ENCODE peak calls at places on chromosome 17, in five cellular contexts. One of them, this sample, is unnamed.

GRCh38 chr17:78034429-78035091 is 76.1 kb downstream of the TNRC6C start:
- DNase-seq in head of caudate nucleus: no peak
- DNase-seq in NCI-H1436: no peak
- DNase-seq in astrocyte of the cerebellum: no peak
- DNase-seq in HT1080: peak; percentile 82
- DNase-seq in this sample: no peak

GRCh38 chr17:59361386-59361785 is 29.9 kb downstream of the YPEL2 start:
- DNase-seq in head of caudate nucleus: peak; percentile 4
- DNase-seq in HT1080: peak; percentile 66
- DNase-seq in NCI-H1436: no peak
- DNase-seq in astrocyte of the cerebellum: no peak
- DNase-seq in this sample: no peak

GRCh38 chr17:41483531-41483930 is 2.6 kb upstream of the KRT35 start:
- DNase-seq in HT1080: no peak
- DNase-seq in astrocyte of the cerebellum: no peak
- DNase-seq in NCI-H1436: no peak
- DNase-seq in head of caudate nucleus: no peak
- DNase-seq in this sample: no peak

GRCh38 chr17:1880851-1881630 is 51.2 kb downstream of the RPA1 start:
- DNase-seq in astrocyte of the cerebellum: no peak
- DNase-seq in head of caudate nucleus: peak; percentile 39
- DNase-seq in HT1080: no peak
- DNase-seq in NCI-H1436: no peak
- DNase-seq in this sample: no peak

GRCh38 chr17:50557265-50558029 is 3.1 kb upstream of the CACNA1G start:
- DNase-seq in NCI-H1436: no peak
- DNase-seq in astrocyte of the cerebellum: no peak
- DNase-seq in HT1080: no peak
- DNase-seq in head of caudate nucleus: no peak
- DNase-seq in this sample: no peak

GRCh38 chr17:47855737-47856136 is 4.8 kb upstream of the SP6 start:
- DNase-seq in head of caudate nucleus: no peak
- DNase-seq in NCI-H1436: no peak
- DNase-seq in astrocyte of the cerebellum: no peak
- DNase-seq in HT1080: peak; percentile 54
- DNase-seq in this sample: no peak

GRCh38 chr17:4474093-4474492 is 24.6 kb upstream of the SPNS2 start:
- DNase-seq in HT1080: no peak
- DNase-seq in NCI-H1436: no peak
- DNase-seq in astrocyte of the cerebellum: no peak
- DNase-seq in head of caudate nucleus: peak; percentile 22
- DNase-seq in this sample: no peak

GRCh38 chr17:82013772-82014321 is 8.8 kb downstream of the CENPX start:
- DNase-seq in HT1080: no peak
- DNase-seq in astrocyte of the cerebellum: no peak
- DNase-seq in NCI-H1436: no peak
- DNase-seq in head of caudate nucleus: no peak
- DNase-seq in this sample: no peak

GRCh38 chr17:55576237-55576998 is 65.2 kb upstream of the SMIM36 start:
- DNase-seq in NCI-H1436: no peak
- DNase-seq in head of caudate nucleus: peak; percentile 45
- DNase-seq in HT1080: peak; percentile 63
- DNase-seq in astrocyte of the cerebellum: peak; percentile 9
- DNase-seq in this sample: no peak

GRCh38 chr17:47693667-47694017 is 319 bp upstream of the TBKBP1 start:
- DNase-seq in astrocyte of the cerebellum: no peak
- DNase-seq in head of caudate nucleus: no peak
- DNase-seq in HT1080: no peak
- DNase-seq in NCI-H1436: peak; percentile 42
- DNase-seq in this sample: no peak

GRCh38 chr17:78127888-78128615 is 503 bp downstream of the TMC6 start:
- DNase-seq in NCI-H1436: no peak
- DNase-seq in HT1080: no peak
- DNase-seq in astrocyte of the cerebellum: no peak
- DNase-seq in head of caudate nucleus: no peak
- DNase-seq in this sample: no peak

GRCh38 chr17:7750321-7750821 is 32.8 kb downstream of the DNAH2 start:
- DNase-seq in HT1080: peak; percentile 90
- DNase-seq in astrocyte of the cerebellum: peak; percentile 65
- DNase-seq in head of caudate nucleus: no peak
- DNase-seq in NCI-H1436: no peak
- DNase-seq in this sample: no peak

GRCh38 chr17:42010898-42011516 is 6.2 kb downstream of the DNAJC7 start:
- DNase-seq in astrocyte of the cerebellum: no peak
- DNase-seq in NCI-H1436: no peak
- DNase-seq in head of caudate nucleus: no peak
- DNase-seq in HT1080: peak; percentile 66
- DNase-seq in this sample: no peak

GRCh38 chr17:10149573-10150399 is 48.6 kb downstream of the GAS7 start:
- DNase-seq in head of caudate nucleus: no peak
- DNase-seq in astrocyte of the cerebellum: peak; percentile 79
- DNase-seq in HT1080: peak; percentile 56
- DNase-seq in NCI-H1436: no peak
- DNase-seq in this sample: peak; percentile 93

GRCh38 chr17:60356947-60357346 is 35.0 kb downstream of the USP32 start:
- DNase-seq in NCI-H1436: no peak
- DNase-seq in HT1080: no peak
- DNase-seq in head of caudate nucleus: no peak
- DNase-seq in astrocyte of the cerebellum: no peak
- DNase-seq in this sample: no peak

GRCh38 chr17:75769536-75769935 is 4.5 kb upstream of the GALK1 start:
- DNase-seq in astrocyte of the cerebellum: no peak
- DNase-seq in head of caudate nucleus: peak; percentile 2
- DNase-seq in HT1080: no peak
- DNase-seq in NCI-H1436: no peak
- DNase-seq in this sample: no peak

GRCh38 chr17:82164853-82165252 is 47.8 kb downstream of the CCDC57 start:
- DNase-seq in astrocyte of the cerebellum: no peak
- DNase-seq in NCI-H1436: no peak
- DNase-seq in HT1080: no peak
- DNase-seq in head of caudate nucleus: no peak
- DNase-seq in this sample: no peak

This sample was measured in Jurkat, Clone E6-1.